ENCODE peak calls at places on chromosome 10, in seven cellular contexts. Y is dorsolateral prefrontal cortex, L is stomach, K is tibial nerve, R is right cardiac atrium, G is right lobe of liver, Q is H9. P is an unnamed sample.

GRCh38 chr10:13722747-13723657 is 136.2 kb downstream of the PRPF18 start:
- DNase-seq in G (no peak), Q (no peak), Y (no peak), L (no peak), K (no peak), R (no peak), P (no peak)

GRCh38 chr10:86364551-86365345 is 1.8 kb downstream of the GRID1 start:
- DNase-seq in Y (peak), Q (peak), R (no peak), G (peak), L (no peak), K (no peak), P (no peak)

GRCh38 chr10:12563489-12563888 is 214.1 kb downstream of the CAMK1D start:
- DNase-seq in Q (no peak), R (no peak), Y (no peak), G (no peak), L (no peak), K (no peak), P (no peak)

GRCh38 chr10:74433993-74434392 is 283.0 kb downstream of the ADK start:
- DNase-seq in Q (no peak), Y (no peak), G (no peak), L (no peak), K (no peak), R (no peak), P (no peak)

GRCh38 chr10:119567978-119568377 is 25.5 kb upstream of the RGS10 start:
- DNase-seq in K (no peak), Q (no peak), L (no peak), R (no peak), G (no peak), Y (no peak), P (no peak)

GRCh38 chr10:15897282-15897681 is 37.0 kb upstream of the MINDY3 start:
- DNase-seq in R (no peak), K (no peak), Y (no peak), G (no peak), L (no peak), Q (no peak), P (no peak)

GRCh38 chr10:57716884-57717283 is 550.8 kb downstream of the IPMK start:
- DNase-seq in K (no peak), G (no peak), R (no peak), Y (no peak), Q (no peak), L (no peak), P (no peak)

GRCh38 chr10:62632071-62632809 is 172.3 kb upstream of the ADO start:
- DNase-seq in L (no peak), R (peak), Q (no peak), Y (no peak), K (no peak), G (no peak), P (peak)

GRCh38 chr10:84344560-84344959 is 16.2 kb downstream of the CCSER2 start:
- DNase-seq in K (no peak), Y (no peak), G (no peak), Q (no peak), R (no peak), L (no peak), P (no peak)

GRCh38 chr10:52423369-52423768 is 109.3 kb downstream of the DKK1 start:
- DNase-seq in L (no peak), G (no peak), Y (no peak), K (no peak), Q (no peak), R (no peak), P (no peak)

GRCh38 chr10:77661100-77661499 is 23.5 kb upstream of the KCNMA1 start:
- DNase-seq in Y (no peak), R (no peak), K (no peak), G (no peak), L (no peak), Q (no peak), P (no peak)
- H3K27ac ChIP-seq in Y (no peak), R (no peak), K (no peak), G (no peak), L (no peak), Q (no peak), P (no peak)

GRCh38 chr10:5194431-5194830 is 2.2 kb upstream of the AKR1C4 start:
- DNase-seq in Q (no peak), R (no peak), G (no peak), L (no peak), Y (no peak), K (no peak), P (no peak)

GRCh38 chr10:5199398-5199797 is 2.8 kb downstream of the AKR1C4 start:
- DNase-seq in K (no peak), Q (peak), R (peak), L (no peak), G (peak), Y (no peak), P (no peak)

GRCh38 chr10:5196613-5197234 is at the start of gene AKR1C4:
- DNase-seq in Y (no peak), R (no peak), K (no peak), G (no peak), L (no peak), Q (no peak), P (no peak)

GRCh38 chr10:5198386-5198785 is 1.7 kb downstream of the AKR1C4 start:
- DNase-seq in G (no peak), K (no peak), Y (no peak), L (no peak), R (no peak), Q (no peak), P (no peak)

DNA sequence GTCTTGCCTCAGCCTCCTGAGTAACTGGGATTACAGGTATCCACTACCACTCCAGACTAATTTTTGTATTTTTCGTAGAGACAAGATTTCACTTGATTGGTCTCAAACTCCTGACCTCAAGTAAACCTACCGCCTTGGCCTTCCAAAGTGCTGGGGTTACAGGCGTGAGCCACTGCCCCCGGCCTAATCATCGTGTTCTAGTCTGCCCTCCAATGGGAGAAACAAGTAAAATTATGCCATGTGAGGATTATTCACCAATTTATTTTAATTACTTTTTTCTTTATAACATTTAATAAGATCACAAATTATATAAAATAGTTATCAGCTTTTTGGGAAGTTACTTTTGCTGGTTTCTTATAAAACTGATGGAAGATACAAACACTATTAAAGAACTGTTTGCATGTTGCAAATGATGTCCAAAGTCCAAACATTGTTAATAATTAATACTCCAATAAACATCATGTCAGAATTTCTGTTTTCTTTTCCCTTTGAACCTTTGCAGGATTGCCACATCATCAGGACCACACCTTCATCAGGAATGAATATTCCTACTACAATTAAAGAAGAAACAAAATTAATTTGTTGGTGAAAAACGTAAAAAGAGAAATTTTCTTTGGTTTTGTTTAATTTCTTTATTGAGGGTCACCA is 786 bp upstream of the AKR1C4 start:
- DNase-seq in G (no peak), Q (no peak), Y (no peak), L (no peak), K (no peak), R (peak), P (no peak)
- H3K27ac ChIP-seq in G (peak), Q (no peak), Y (no peak), L (no peak), K (no peak), R (no peak), P (no peak)

DNA sequence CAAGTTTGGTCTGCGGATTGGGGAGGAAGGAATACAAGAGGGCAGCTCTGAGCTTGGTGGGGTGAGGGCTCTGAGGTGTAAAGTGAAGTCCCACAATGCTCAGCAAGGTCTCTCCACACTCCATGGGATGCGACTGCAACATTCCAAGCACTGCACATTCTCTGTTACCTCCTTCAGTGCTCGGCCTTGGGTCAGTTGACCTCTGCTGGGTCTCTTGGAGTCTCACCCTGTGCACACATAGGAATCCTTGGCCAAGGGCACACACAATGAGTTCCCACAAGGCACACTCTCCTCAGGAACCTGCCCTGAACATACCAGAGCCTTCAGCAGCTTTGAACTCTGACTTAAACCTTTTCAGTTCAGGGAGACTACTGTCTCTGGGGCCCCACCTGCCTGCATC is 2.4 kb upstream of the WDFY4 start:
- DNase-seq in Y (no peak), R (no peak), Q (no peak), K (no peak), G (no peak), L (no peak), P (no peak)
- H3K27ac ChIP-seq in Y (no peak), R (no peak), Q (no peak), K (no peak), G (no peak), L (no peak), P (no peak)

DNA sequence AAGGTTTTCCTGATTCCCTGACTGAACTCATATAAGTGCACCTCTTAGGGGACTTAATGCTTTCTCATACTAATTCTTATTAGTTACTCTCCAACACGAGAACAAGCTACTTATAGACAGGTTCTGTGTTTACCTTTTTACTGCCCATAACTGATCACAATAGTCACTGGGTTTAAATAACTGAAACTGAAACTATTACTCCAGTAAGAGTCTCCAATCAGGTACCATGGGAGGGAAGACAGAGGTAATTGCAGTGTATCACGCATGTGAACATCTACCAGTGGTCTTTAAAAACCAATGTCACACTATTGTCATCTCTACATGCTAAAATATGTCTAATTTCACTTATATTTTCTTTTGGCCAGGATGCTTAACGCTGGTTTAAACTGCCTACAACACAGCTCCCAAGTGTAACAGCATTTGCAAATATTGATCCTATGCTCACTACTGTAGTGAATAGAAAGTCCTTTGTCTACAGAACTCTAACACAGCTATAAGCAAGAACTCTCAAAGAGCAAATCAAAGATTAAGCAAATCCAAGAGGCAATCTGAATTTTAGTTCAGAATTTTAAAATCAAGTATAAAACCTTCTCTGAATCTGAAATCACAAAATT is 3.6 kb downstream of the GDI2 start:
- DNase-seq in Q (no peak), L (no peak), G (no peak), Y (no peak), R (no peak), K (no peak), P (no peak)
- H3K27ac ChIP-seq in Q (no peak), L (no peak), G (no peak), Y (no peak), R (no peak), K (no peak), P (no peak)

DNA sequence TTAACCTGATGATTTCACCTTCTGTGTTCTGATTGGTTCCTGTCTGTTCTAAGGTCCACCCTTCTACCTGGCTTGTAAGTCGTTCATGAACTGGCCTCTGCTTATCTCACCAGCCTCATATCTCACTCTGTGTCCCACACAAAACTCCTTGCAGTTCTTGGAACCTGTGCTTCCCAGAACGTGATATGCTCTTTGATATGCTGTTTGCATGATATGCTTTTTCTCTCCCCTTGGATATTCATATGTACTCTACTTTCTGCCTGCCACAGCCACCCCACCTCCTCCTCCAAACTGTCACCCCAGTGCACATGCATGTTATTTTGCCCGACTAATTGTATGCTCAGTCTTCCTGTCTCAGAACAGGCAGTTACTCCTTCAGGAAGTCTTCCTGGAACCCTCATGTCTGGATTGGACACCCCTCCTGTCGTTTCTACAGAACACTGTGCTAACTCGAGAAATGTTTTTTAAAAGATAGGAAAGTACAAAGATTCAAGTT is 1.9 kb upstream of the ITPRIP start:
- DNase-seq in Q (no peak), L (no peak), K (no peak), R (peak), G (no peak), Y (no peak), P (no peak)
- H3K27ac ChIP-seq in Q (no peak), L (peak), K (peak), R (peak), G (peak), Y (peak), P (peak)

GRCh38 chr10:114624422-114624821 is 33.7 kb downstream of the ABLIM1 start:
- DNase-seq in R (no peak), G (no peak), Y (no peak), K (no peak), L (no peak), Q (no peak), P (no peak)

GRCh38 chr10:114623661-114624294 is 34.3 kb downstream of the ABLIM1 start:
- DNase-seq in L (no peak), Q (no peak), G (no peak), K (no peak), R (no peak), Y (no peak), P (no peak)

GRCh38 chr10:114626841-114627240 is 31.2 kb downstream of the ABLIM1 start:
- DNase-seq in K (no peak), Y (no peak), G (no peak), Q (no peak), R (no peak), L (no peak), P (no peak)

GRCh38 chr10:114624941-114625780 is 32.9 kb downstream of the ABLIM1 start:
- DNase-seq in G (no peak), Y (no peak), R (no peak), K (no peak), L (no peak), Q (no peak), P (no peak)

DNA sequence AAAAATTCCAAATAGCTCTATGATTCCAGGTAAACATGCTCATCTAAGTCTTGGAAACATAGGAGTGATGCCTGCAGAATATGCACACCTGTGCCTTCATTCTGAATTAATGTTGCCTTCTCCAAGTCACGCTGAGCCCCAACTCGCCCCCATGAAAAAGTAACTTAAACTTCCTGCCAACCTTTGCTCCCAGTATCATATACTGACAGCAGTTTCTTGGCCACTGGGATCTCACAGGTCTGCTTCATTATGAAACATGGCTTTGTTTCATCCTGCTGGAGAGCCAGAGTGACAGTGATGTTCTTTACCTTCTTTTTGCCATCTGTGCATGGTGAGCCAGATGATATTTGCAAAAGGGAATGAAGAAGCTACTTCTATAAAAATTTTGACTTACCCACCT is 34.9 kb downstream of the ABLIM1 start:
- DNase-seq in Q (no peak), G (no peak), R (no peak), Y (no peak), K (no peak), L (no peak), P (no peak)
- H3K27ac ChIP-seq in Q (peak), G (peak), R (no peak), Y (no peak), K (peak), L (peak), P (peak)